ENCODE peak calls at places on chromosome 6, in six cellular contexts. One of them, this sample, is unnamed.

GRCh38 chr6:82144852-82145332 is 102.7 kb downstream of the IBTK start:
- DNase-seq in IMR-90: peak; percentile 93
- DNase-seq in psoas muscle: peak; percentile 32
- DNase-seq in naive thymus-derived CD4-positive, alpha-beta T cell: no peak
- DNase-seq in CD4-positive, alpha-beta memory T cell: no peak
- DNase-seq in thoracic aorta: peak; percentile 53
- DNase-seq in this sample: no peak

GRCh38 chr6:71822626-71823025 is 63.7 kb upstream of the RIMS1 start:
- DNase-seq in thoracic aorta: no peak
- DNase-seq in CD4-positive, alpha-beta memory T cell: no peak
- DNase-seq in IMR-90: no peak
- DNase-seq in naive thymus-derived CD4-positive, alpha-beta T cell: no peak
- DNase-seq in psoas muscle: no peak
- DNase-seq in this sample: no peak

GRCh38 chr6:73129653-73130443 is 95.4 kb downstream of the KHDC1L start:
- DNase-seq in thoracic aorta: peak; percentile 45
- DNase-seq in CD4-positive, alpha-beta memory T cell: peak; percentile 72
- DNase-seq in naive thymus-derived CD4-positive, alpha-beta T cell: peak; percentile 77
- DNase-seq in psoas muscle: peak; percentile 76
- DNase-seq in IMR-90: peak; percentile 66
- DNase-seq in this sample: peak; percentile 62

GRCh38 chr6:11522819-11523218 is 14.7 kb upstream of the TMEM170B start:
- DNase-seq in CD4-positive, alpha-beta memory T cell: no peak
- DNase-seq in naive thymus-derived CD4-positive, alpha-beta T cell: no peak
- DNase-seq in psoas muscle: no peak
- DNase-seq in IMR-90: no peak
- DNase-seq in thoracic aorta: no peak
- DNase-seq in this sample: no peak

GRCh38 chr6:24402697-24403500 is at the start of gene MRS2:
- DNase-seq in IMR-90: peak; percentile 66
- DNase-seq in CD4-positive, alpha-beta memory T cell: peak; percentile 78
- DNase-seq in psoas muscle: peak; percentile 78
- DNase-seq in thoracic aorta: peak; percentile 19
- DNase-seq in naive thymus-derived CD4-positive, alpha-beta T cell: peak; percentile 74
- DNase-seq in this sample: peak; percentile 84

GRCh38 chr6:24949020-24949569 is 13.3 kb upstream of the RIPOR2 start:
- DNase-seq in IMR-90: no peak
- DNase-seq in psoas muscle: no peak
- DNase-seq in CD4-positive, alpha-beta memory T cell: peak; percentile 78
- DNase-seq in naive thymus-derived CD4-positive, alpha-beta T cell: peak; percentile 82
- DNase-seq in thoracic aorta: no peak
- DNase-seq in this sample: no peak

GRCh38 chr6:17493286-17493685 is 99.9 kb downstream of the CAP2 start:
- DNase-seq in CD4-positive, alpha-beta memory T cell: no peak
- DNase-seq in naive thymus-derived CD4-positive, alpha-beta T cell: no peak
- DNase-seq in psoas muscle: no peak
- DNase-seq in thoracic aorta: no peak
- DNase-seq in IMR-90: peak; percentile 85
- DNase-seq in this sample: no peak

GRCh38 chr6:149566372-149567193 is at the start of gene GINM1:
- DNase-seq in thoracic aorta: no peak
- DNase-seq in naive thymus-derived CD4-positive, alpha-beta T cell: peak; percentile 54
- DNase-seq in IMR-90: peak; percentile 15
- DNase-seq in psoas muscle: peak; percentile 59
- DNase-seq in CD4-positive, alpha-beta memory T cell: no peak
- DNase-seq in this sample: peak; percentile 68

GRCh38 chr6:121607716-121608115 is 172.3 kb downstream of the GJA1 start:
- DNase-seq in thoracic aorta: no peak
- DNase-seq in IMR-90: no peak
- DNase-seq in CD4-positive, alpha-beta memory T cell: no peak
- DNase-seq in naive thymus-derived CD4-positive, alpha-beta T cell: no peak
- DNase-seq in psoas muscle: no peak
- DNase-seq in this sample: no peak

GRCh38 chr6:156065838-156066237 is 610.2 kb upstream of the NOX3 start:
- DNase-seq in CD4-positive, alpha-beta memory T cell: no peak
- DNase-seq in IMR-90: no peak
- DNase-seq in psoas muscle: no peak
- DNase-seq in thoracic aorta: no peak
- DNase-seq in naive thymus-derived CD4-positive, alpha-beta T cell: no peak
- DNase-seq in this sample: no peak

DNA sequence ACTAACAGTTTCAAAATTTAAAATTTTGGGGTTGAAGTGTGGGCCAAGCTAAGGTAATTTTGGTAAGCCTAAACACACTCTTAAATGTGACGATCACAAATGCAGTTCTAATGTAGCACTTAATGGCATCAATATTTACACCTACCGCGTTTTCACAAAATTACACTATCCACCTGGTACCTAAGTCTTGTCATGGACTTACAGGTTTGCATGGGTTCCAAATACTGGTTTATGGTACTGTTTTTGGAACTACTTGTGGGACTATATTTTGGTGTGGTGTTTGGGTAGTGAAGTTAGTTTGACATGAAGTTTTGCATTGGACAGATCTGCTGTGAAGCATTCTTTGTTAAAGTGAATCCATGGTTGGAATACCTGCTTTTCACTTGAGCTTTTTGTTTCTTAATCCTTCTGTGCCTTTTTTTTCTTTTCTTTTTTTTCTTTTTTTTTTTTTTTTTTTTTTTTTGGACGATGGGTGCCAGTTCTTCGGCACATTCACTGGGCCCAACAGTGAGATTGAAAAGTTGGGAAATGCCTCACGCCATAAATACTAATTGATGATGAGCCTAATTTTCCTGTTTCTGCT is 6.5 kb downstream of the SRSF3 start:
- DNase-seq in psoas muscle: no peak
- DNase-seq in naive thymus-derived CD4-positive, alpha-beta T cell: no peak
- DNase-seq in IMR-90: no peak
- DNase-seq in CD4-positive, alpha-beta memory T cell: peak; percentile 20
- DNase-seq in thoracic aorta: no peak
- DNase-seq in this sample: no peak
- H3K4me1 ChIP-seq in psoas muscle: peaks cover 83% of the 10 kb centered on the region
- H3K4me1 ChIP-seq in naive thymus-derived CD4-positive, alpha-beta T cell: peaks cover 90% of the 10 kb centered on the region
- H3K4me1 ChIP-seq in IMR-90: peaks cover 13% of the 10 kb centered on the region
- H3K4me1 ChIP-seq in CD4-positive, alpha-beta memory T cell: peaks cover 90% of the 10 kb centered on the region
- H3K4me1 ChIP-seq in thoracic aorta: peaks cover 90% of the 10 kb centered on the region
- H3K4me1 ChIP-seq in this sample: peaks cover 84% of the 10 kb centered on the region

GRCh38 chr6:118784641-118785164 is 109.2 kb upstream of the ASF1A start:
- DNase-seq in IMR-90: peak; percentile 7
- DNase-seq in psoas muscle: no peak
- DNase-seq in thoracic aorta: no peak
- DNase-seq in naive thymus-derived CD4-positive, alpha-beta T cell: no peak
- DNase-seq in CD4-positive, alpha-beta memory T cell: no peak
- DNase-seq in this sample: no peak
- H3K4me3 ChIP-seq in IMR-90: no peak overlapping the region
- H3K4me3 ChIP-seq in psoas muscle: no peak overlapping the region
- H3K4me3 ChIP-seq in thoracic aorta: no peak overlapping the region
- H3K4me3 ChIP-seq in naive thymus-derived CD4-positive, alpha-beta T cell: no peak overlapping the region
- H3K4me3 ChIP-seq in CD4-positive, alpha-beta memory T cell: no peak overlapping the region
- H3K4me3 ChIP-seq in this sample: no peak overlapping the region

DNA sequence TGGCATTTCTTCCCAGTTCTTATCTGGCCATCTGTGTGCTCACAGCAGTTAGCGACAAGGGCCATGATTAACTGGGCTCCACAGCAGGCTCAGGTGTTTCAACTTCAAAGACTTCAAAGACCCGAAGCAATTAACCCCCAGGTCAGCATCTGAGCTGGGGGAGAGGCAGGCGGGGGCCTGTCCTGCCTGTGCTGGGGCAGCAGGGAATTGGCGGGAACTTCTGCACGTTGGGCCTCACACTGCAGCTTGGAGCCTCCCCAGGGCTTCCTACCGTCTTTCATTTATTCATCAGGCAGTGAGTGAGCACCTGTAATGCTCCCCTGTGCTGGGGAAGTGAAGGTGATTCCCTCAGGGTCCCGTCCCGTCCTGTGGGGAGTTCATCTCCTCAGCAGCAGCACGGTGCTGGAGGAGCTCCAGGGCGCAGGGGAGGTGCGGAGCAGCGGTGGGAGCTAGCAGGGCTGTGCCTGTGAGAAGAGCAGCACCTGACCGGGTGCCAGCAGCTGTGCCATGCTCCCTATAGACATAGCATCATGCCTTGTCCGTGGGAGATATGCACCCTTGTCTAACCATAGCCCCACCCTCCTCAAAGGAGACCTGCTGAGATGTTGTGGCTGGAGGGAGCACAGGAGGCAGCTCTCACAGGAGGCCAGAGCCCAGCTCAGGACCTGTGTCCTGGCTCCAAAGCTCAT is 51.8 kb upstream of the FRMD1 start:
- DNase-seq in naive thymus-derived CD4-positive, alpha-beta T cell: no peak
- DNase-seq in IMR-90: no peak
- DNase-seq in thoracic aorta: no peak
- DNase-seq in CD4-positive, alpha-beta memory T cell: no peak
- DNase-seq in psoas muscle: no peak
- DNase-seq in this sample: no peak
- H3K27me3 ChIP-seq in naive thymus-derived CD4-positive, alpha-beta T cell: no peaks in the 10 kb centered on the region
- H3K27me3 ChIP-seq in IMR-90: peaks cover 7% of the 10 kb centered on the region
- H3K27me3 ChIP-seq in thoracic aorta: no peaks in the 10 kb centered on the region
- H3K27me3 ChIP-seq in CD4-positive, alpha-beta memory T cell: no peaks in the 10 kb centered on the region
- H3K27me3 ChIP-seq in psoas muscle: peaks cover 7% of the 10 kb centered on the region
- H3K27me3 ChIP-seq in this sample: no peaks in the 10 kb centered on the region

DNA sequence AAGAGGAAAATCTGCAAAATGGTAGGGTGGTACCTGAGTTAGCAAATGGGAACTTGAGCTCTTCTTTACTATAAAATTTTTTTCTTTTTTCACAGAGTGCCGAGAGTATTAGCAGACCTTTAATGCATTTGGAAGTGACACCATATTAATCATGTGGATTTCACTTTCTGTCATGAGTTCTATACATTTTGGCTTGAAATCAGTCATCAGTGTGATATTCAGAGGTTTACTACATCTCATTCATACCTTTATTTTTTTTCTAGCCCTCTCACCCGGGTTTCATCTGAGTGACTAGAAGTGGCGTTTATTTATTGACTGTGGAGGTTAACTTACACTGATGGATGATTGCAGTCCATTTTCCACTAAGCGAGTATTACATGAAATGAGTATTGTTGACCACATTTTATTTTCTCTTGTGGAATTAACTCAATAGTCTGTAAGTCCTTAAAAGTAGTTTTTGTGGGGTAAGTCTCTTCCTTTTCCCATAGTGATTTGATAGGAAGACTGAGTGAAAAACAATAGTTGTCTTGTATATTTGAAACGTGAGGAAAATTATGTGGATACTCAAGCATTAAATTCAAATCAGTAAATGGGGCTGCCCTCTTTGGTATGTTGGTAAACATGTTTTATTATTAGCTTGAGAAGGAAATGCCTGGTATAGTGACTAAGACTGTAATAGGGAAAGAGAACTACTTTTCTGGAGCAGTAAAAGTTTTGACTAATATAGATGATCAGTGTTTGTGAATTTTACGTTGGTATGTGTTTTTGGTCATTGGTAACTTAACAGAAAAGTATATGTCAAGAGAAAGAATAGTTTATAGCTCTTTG is 55.5 kb downstream of the JARID2 start:
- DNase-seq in IMR-90: no peak
- DNase-seq in naive thymus-derived CD4-positive, alpha-beta T cell: no peak
- DNase-seq in thoracic aorta: no peak
- DNase-seq in CD4-positive, alpha-beta memory T cell: no peak
- DNase-seq in psoas muscle: no peak
- DNase-seq in this sample: no peak
- H3K4me1 ChIP-seq in IMR-90: peaks cover 28% of the 10 kb centered on the region
- H3K4me1 ChIP-seq in naive thymus-derived CD4-positive, alpha-beta T cell: peaks cover 28% of the 10 kb centered on the region
- H3K4me1 ChIP-seq in thoracic aorta: peaks cover 8% of the 10 kb centered on the region
- H3K4me1 ChIP-seq in CD4-positive, alpha-beta memory T cell: peaks cover 80% of the 10 kb centered on the region
- H3K4me1 ChIP-seq in psoas muscle: peaks cover 53% of the 10 kb centered on the region
- H3K4me1 ChIP-seq in this sample: peaks cover 74% of the 10 kb centered on the region

DNA sequence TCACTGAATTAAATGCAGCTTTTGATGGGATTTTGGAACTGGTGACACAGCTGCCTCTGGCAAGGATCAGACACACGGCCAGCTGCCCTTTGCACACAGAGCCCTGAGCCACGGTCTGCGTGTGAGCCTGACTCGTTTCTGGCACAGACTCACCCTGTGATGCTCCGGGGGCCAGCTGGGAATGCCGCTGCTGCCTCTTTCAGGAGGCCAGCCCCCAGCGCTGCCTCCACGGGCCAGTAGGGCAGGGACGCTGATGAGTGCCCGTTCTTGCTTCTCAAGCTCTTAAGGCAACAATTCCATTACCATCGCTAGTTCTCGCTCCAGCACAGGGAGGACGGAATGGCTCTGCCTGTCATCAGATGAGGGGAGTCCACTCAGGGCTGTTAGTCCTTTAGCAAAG is 61.6 kb downstream of the IRF4 start:
- DNase-seq in thoracic aorta: no peak
- DNase-seq in CD4-positive, alpha-beta memory T cell: no peak
- DNase-seq in IMR-90: no peak
- DNase-seq in naive thymus-derived CD4-positive, alpha-beta T cell: no peak
- DNase-seq in psoas muscle: peak; percentile 54
- DNase-seq in this sample: no peak
- H3K4me3 ChIP-seq in thoracic aorta: no peak overlapping the region
- H3K4me3 ChIP-seq in CD4-positive, alpha-beta memory T cell: no peak overlapping the region
- H3K4me3 ChIP-seq in IMR-90: no peak overlapping the region
- H3K4me3 ChIP-seq in naive thymus-derived CD4-positive, alpha-beta T cell: no peak overlapping the region
- H3K4me3 ChIP-seq in psoas muscle: no peak overlapping the region
- H3K4me3 ChIP-seq in this sample: no peak overlapping the region

GRCh38 chr6:85496009-85496579 is 46.2 kb downstream of the NT5E start:
- DNase-seq in naive thymus-derived CD4-positive, alpha-beta T cell: no peak
- DNase-seq in CD4-positive, alpha-beta memory T cell: no peak
- DNase-seq in psoas muscle: no peak
- DNase-seq in IMR-90: no peak
- DNase-seq in thoracic aorta: no peak
- DNase-seq in this sample: no peak
- H3K27me3 ChIP-seq in naive thymus-derived CD4-positive, alpha-beta T cell: no peaks in the 10 kb centered on the region
- H3K27me3 ChIP-seq in CD4-positive, alpha-beta memory T cell: no peaks in the 10 kb centered on the region
- H3K27me3 ChIP-seq in psoas muscle: no peaks in the 10 kb centered on the region
- H3K27me3 ChIP-seq in IMR-90: no peaks in the 10 kb centered on the region
- H3K27me3 ChIP-seq in thoracic aorta: no peaks in the 10 kb centered on the region
- H3K27me3 ChIP-seq in this sample: no peaks in the 10 kb centered on the region

This sample was measured in CD8-positive, alpha-beta memory T cell.